ENCODE peak calls at places on chromosomes 5 and 9, in five cellular contexts. One of them, this sample, is unnamed.

GRCh38 chr5:172541119-172541763 is 86.9 kb upstream of the SH3PXD2B start:
- DNase-seq in body of pancreas: no peak
- DNase-seq in DND-41: no peak
- DNase-seq in heart right ventricle: no peak
- DNase-seq in CD8-positive, alpha-beta T cell: no peak
- DNase-seq in this sample: no peak

GRCh38 chr9:135522931-135523330 is 1.7 kb downstream of the LCN1 start:
- DNase-seq in CD8-positive, alpha-beta T cell: no peak
- DNase-seq in body of pancreas: no peak
- DNase-seq in heart right ventricle: no peak
- DNase-seq in DND-41: no peak
- DNase-seq in this sample: peak

GRCh38 chr9:96875460-96876142 is 21.3 kb upstream of the ZNF782 start:
- DNase-seq in CD8-positive, alpha-beta T cell: peak
- DNase-seq in heart right ventricle: peak
- DNase-seq in body of pancreas: peak
- DNase-seq in DND-41: no peak
- DNase-seq in this sample: peak

GRCh38 chr5:135891804-135892203 is 3.8 kb downstream of the IL9 start:
- DNase-seq in heart right ventricle: no peak
- DNase-seq in body of pancreas: no peak
- DNase-seq in CD8-positive, alpha-beta T cell: no peak
- DNase-seq in DND-41: no peak
- DNase-seq in this sample: no peak

GRCh38 chr9:17081814-17082213 is 53.0 kb upstream of the CNTLN start:
- DNase-seq in DND-41: no peak
- DNase-seq in heart right ventricle: no peak
- DNase-seq in CD8-positive, alpha-beta T cell: no peak
- DNase-seq in body of pancreas: no peak
- DNase-seq in this sample: no peak

GRCh38 chr9:77218612-77219011 is 41.3 kb downstream of the VPS13A start:
- DNase-seq in body of pancreas: no peak
- DNase-seq in CD8-positive, alpha-beta T cell: no peak
- DNase-seq in DND-41: no peak
- DNase-seq in heart right ventricle: no peak
- DNase-seq in this sample: no peak

GRCh38 chr5:120446068-120446492 is 18.0 kb upstream of the PRR16 start:
- DNase-seq in body of pancreas: no peak
- DNase-seq in CD8-positive, alpha-beta T cell: no peak
- DNase-seq in heart right ventricle: no peak
- DNase-seq in DND-41: no peak
- DNase-seq in this sample: peak

GRCh38 chr9:4572184-4572826 is 82.0 kb downstream of the SLC1A1 start:
- DNase-seq in DND-41: no peak
- DNase-seq in heart right ventricle: no peak
- DNase-seq in body of pancreas: no peak
- DNase-seq in CD8-positive, alpha-beta T cell: no peak
- DNase-seq in this sample: no peak

GRCh38 chr9:4207881-4208615 is 91.8 kb downstream of the GLIS3 start:
- DNase-seq in DND-41: no peak
- DNase-seq in heart right ventricle: no peak
- DNase-seq in CD8-positive, alpha-beta T cell: no peak
- DNase-seq in body of pancreas: no peak
- DNase-seq in this sample: no peak

GRCh38 chr9:128022886-128023285 is 42.1 kb upstream of the EEIG1 start:
- DNase-seq in body of pancreas: no peak
- DNase-seq in CD8-positive, alpha-beta T cell: no peak
- DNase-seq in DND-41: no peak
- DNase-seq in heart right ventricle: no peak
- DNase-seq in this sample: no peak

GRCh38 chr9:86685556-86685955 is 261.8 kb downstream of the GAS1 start:
- DNase-seq in heart right ventricle: no peak
- DNase-seq in CD8-positive, alpha-beta T cell: no peak
- DNase-seq in body of pancreas: no peak
- DNase-seq in DND-41: no peak
- DNase-seq in this sample: no peak

GRCh38 chr9:630817-631216 is 210.7 kb upstream of the DMRT1 start:
- DNase-seq in heart right ventricle: no peak
- DNase-seq in CD8-positive, alpha-beta T cell: no peak
- DNase-seq in DND-41: no peak
- DNase-seq in body of pancreas: no peak
- DNase-seq in this sample: no peak

GRCh38 chr9:70093944-70094343 is 50.3 kb downstream of the MAMDC2 start:
- DNase-seq in heart right ventricle: no peak
- DNase-seq in DND-41: no peak
- DNase-seq in body of pancreas: no peak
- DNase-seq in CD8-positive, alpha-beta T cell: no peak
- DNase-seq in this sample: no peak

GRCh38 chr9:78584589-78584988 is 287.7 kb downstream of the PSAT1 start:
- DNase-seq in heart right ventricle: no peak
- DNase-seq in CD8-positive, alpha-beta T cell: no peak
- DNase-seq in DND-41: no peak
- DNase-seq in body of pancreas: no peak
- DNase-seq in this sample: no peak

GRCh38 chr5:168991311-168991710 is 309.6 kb downstream of the SLIT3 start:
- DNase-seq in CD8-positive, alpha-beta T cell: no peak
- DNase-seq in DND-41: no peak
- DNase-seq in body of pancreas: no peak
- DNase-seq in heart right ventricle: no peak
- DNase-seq in this sample: no peak

GRCh38 chr5:86330736-86331135 is 287.0 kb upstream of the COX7C start:
- DNase-seq in CD8-positive, alpha-beta T cell: no peak
- DNase-seq in heart right ventricle: no peak
- DNase-seq in DND-41: no peak
- DNase-seq in body of pancreas: no peak
- DNase-seq in this sample: no peak

GRCh38 chr9:68894502-68894901 is 119.4 kb downstream of the PRKACG start:
- DNase-seq in CD8-positive, alpha-beta T cell: no peak
- DNase-seq in DND-41: no peak
- DNase-seq in heart right ventricle: no peak
- DNase-seq in body of pancreas: no peak
- DNase-seq in this sample: no peak

GRCh38 chr5:11590475-11590874 is 313.8 kb downstream of the CTNND2 start:
- DNase-seq in heart right ventricle: no peak
- DNase-seq in CD8-positive, alpha-beta T cell: no peak
- DNase-seq in body of pancreas: no peak
- DNase-seq in DND-41: no peak
- DNase-seq in this sample: no peak

GRCh38 chr5:24094081-24094480 is 550.7 kb downstream of the CDH10 start:
- DNase-seq in CD8-positive, alpha-beta T cell: no peak
- DNase-seq in DND-41: no peak
- DNase-seq in body of pancreas: no peak
- DNase-seq in heart right ventricle: no peak
- DNase-seq in this sample: no peak

GRCh38 chr9:22307013-22307711 is 139.5 kb upstream of the DMRTA1 start:
- DNase-seq in CD8-positive, alpha-beta T cell: no peak
- DNase-seq in DND-41: peak
- DNase-seq in body of pancreas: peak
- DNase-seq in heart right ventricle: no peak
- DNase-seq in this sample: no peak

GRCh38 chr5:119930490-119930889 is 301.1 kb downstream of the FAM170A start:
- DNase-seq in DND-41: no peak
- DNase-seq in body of pancreas: no peak
- DNase-seq in CD8-positive, alpha-beta T cell: no peak
- DNase-seq in heart right ventricle: no peak
- DNase-seq in this sample: no peak

GRCh38 chr9:96874947-96875459 is 20.7 kb upstream of the ZNF782 start:
- DNase-seq in DND-41: no peak
- DNase-seq in CD8-positive, alpha-beta T cell: peak
- DNase-seq in body of pancreas: peak
- DNase-seq in heart right ventricle: no peak
- DNase-seq in this sample: no peak

GRCh38 chr9:72338631-72339030 is 26.4 kb downstream of the ZFAND5 start:
- DNase-seq in body of pancreas: no peak
- DNase-seq in DND-41: no peak
- DNase-seq in CD8-positive, alpha-beta T cell: no peak
- DNase-seq in heart right ventricle: no peak
- DNase-seq in this sample: no peak
- H3K4me3 ChIP-seq in body of pancreas: no peak
- H3K4me3 ChIP-seq in DND-41: no peak
- H3K4me3 ChIP-seq in CD8-positive, alpha-beta T cell: no peak
- H3K4me3 ChIP-seq in heart right ventricle: no peak
- H3K4me3 ChIP-seq in this sample: no peak

GRCh38 chr5:174374206-174374605 is 328.7 kb downstream of the NSG2 start:
- DNase-seq in heart right ventricle: no peak
- DNase-seq in body of pancreas: no peak
- DNase-seq in CD8-positive, alpha-beta T cell: no peak
- DNase-seq in DND-41: no peak
- DNase-seq in this sample: no peak

GRCh38 chr5:174376056-174376455 is 330.6 kb downstream of the NSG2 start:
- DNase-seq in body of pancreas: no peak
- DNase-seq in CD8-positive, alpha-beta T cell: no peak
- DNase-seq in heart right ventricle: no peak
- DNase-seq in DND-41: no peak
- DNase-seq in this sample: no peak

GRCh38 chr5:174376726-174377373 is 331.3 kb downstream of the NSG2 start:
- DNase-seq in body of pancreas: no peak
- DNase-seq in DND-41: no peak
- DNase-seq in CD8-positive, alpha-beta T cell: no peak
- DNase-seq in heart right ventricle: no peak
- DNase-seq in this sample: no peak

DNA sequence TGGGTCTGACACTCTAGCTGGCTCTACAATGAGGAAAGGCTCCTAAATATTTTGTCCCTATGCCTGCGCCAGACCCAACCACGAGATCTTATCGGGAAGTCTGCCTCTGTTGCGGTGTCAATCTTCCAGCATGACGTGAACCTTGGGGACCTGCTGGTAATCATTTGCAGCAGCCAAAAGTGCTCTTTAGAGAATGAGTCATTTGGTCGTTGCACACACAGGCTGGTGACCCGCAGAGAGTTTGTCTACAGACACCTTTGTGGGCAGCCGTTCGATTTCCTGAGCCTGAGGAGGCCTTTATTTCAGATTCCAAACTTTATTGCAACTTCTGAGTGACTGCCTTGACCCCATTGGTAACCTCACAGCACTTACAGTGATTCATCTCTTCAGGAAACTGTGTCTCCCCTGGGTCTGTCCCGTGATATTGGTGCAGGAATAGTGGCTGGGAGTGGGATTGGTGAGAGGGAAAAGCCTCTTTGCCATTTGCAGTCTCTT is 326.1 kb downstream of the NSG2 start:
- DNase-seq in CD8-positive, alpha-beta T cell: no peak
- DNase-seq in DND-41: no peak
- DNase-seq in body of pancreas: no peak
- DNase-seq in heart right ventricle: no peak
- DNase-seq in this sample: no peak
- H3K27ac ChIP-seq in CD8-positive, alpha-beta T cell: no peak
- H3K27ac ChIP-seq in DND-41: no peak
- H3K27ac ChIP-seq in body of pancreas: no peak
- H3K27ac ChIP-seq in heart right ventricle: no peak
- H3K27ac ChIP-seq in this sample: no peak

GRCh38 chr5:154860765-154861164 is 2.3 kb downstream of the CNOT8 start:
- DNase-seq in CD8-positive, alpha-beta T cell: no peak
- DNase-seq in DND-41: no peak
- DNase-seq in body of pancreas: no peak
- DNase-seq in heart right ventricle: no peak
- DNase-seq in this sample: no peak
- H3K4me3 ChIP-seq in CD8-positive, alpha-beta T cell: peak
- H3K4me3 ChIP-seq in DND-41: no peak
- H3K4me3 ChIP-seq in body of pancreas: no peak
- H3K4me3 ChIP-seq in heart right ventricle: no peak
- H3K4me3 ChIP-seq in this sample: no peak

DNA sequence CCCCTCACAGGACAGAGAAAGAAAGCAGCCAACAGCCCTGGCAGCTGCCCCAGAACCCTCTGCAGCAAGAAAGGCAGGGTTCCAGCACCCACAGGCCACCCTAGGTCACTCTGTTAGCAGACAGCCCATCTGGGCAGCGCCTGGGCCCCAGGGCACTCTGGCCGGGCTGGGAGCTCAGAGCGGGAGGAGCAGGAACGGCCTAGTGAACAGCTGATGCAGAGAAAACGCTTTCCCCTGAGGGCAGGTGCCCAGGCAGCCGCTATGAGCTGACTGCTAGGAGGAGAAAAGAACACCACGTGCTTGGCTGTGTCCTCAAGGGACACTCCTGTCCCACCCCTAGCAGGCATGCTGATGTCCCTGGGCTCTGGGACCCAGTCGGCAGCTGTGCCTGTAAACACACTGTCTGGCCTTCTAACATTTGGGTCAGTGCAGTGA is 6.6 kb downstream of the RALGDS start:
- DNase-seq in body of pancreas: peak
- DNase-seq in CD8-positive, alpha-beta T cell: no peak
- DNase-seq in heart right ventricle: peak
- DNase-seq in DND-41: no peak
- DNase-seq in this sample: peak
- H3K27ac ChIP-seq in body of pancreas: peak
- H3K27ac ChIP-seq in CD8-positive, alpha-beta T cell: no peak
- H3K27ac ChIP-seq in heart right ventricle: peak
- H3K27ac ChIP-seq in DND-41: no peak
- H3K27ac ChIP-seq in this sample: no peak